ENCODE peak calls at places on chromosomes 11 and 22, in four cellular contexts. Y is NCI-H510A, A is fibroblast of pulmonary artery, I is bronchial epithelial cell. V is an unnamed sample.

GRCh38 chr11:37929100-37929649 is 1331.1 kb upstream of the RAG2 start:
- DNase-seq in Y (no peak), A (no peak), I (no peak), V (no peak)

GRCh38 chr22:36644333-36644757 is 59.2 kb downstream of the CACNG2 start:
- DNase-seq in Y (no peak), A (peak; percentile 96), I (peak; percentile 91), V (no peak)

GRCh38 chr11:65404210-65404609 is 17.8 kb downstream of the FRMD8 start:
- DNase-seq in Y (no peak), A (no peak), I (no peak), V (no peak)

GRCh38 chr22:40429481-40429880 is 59.1 kb downstream of the SGSM3 start:
- DNase-seq in Y (no peak), A (no peak), I (no peak), V (no peak)

GRCh38 chr22:44424867-44425351 is 73.1 kb downstream of the RTL6 start:
- DNase-seq in Y (no peak), A (no peak), I (no peak), V (no peak)

GRCh38 chr11:96284401-96284800 is 58.6 kb downstream of the MAML2 start:
- DNase-seq in Y (no peak), A (no peak), I (no peak), V (no peak)

GRCh38 chr11:78940500-78941225 is 366.0 kb upstream of the NARS2 start:
- DNase-seq in Y (peak; percentile 93), A (no peak), I (no peak), V (no peak)

GRCh38 chr11:14015711-14016110 is 53.2 kb downstream of the SPON1 start:
- DNase-seq in Y (no peak), A (peak; percentile 40), I (peak; percentile 74), V (no peak)

GRCh38 chr11:19241260-19242183 is 777 bp upstream of the E2F8 start:
- DNase-seq in Y (no peak), A (no peak), I (no peak), V (no peak)

GRCh38 chr11:123481647-123482046 is 51.6 kb downstream of the GRAMD1B start:
- DNase-seq in Y (no peak), A (no peak), I (no peak), V (no peak)

GRCh38 chr22:25062378-25063095 is 110.0 kb downstream of the KIAA1671 start:
- DNase-seq in Y (no peak), A (no peak), I (no peak), V (peak; percentile 53)

GRCh38 chr22:21866821-21867527 is 471 bp downstream of the MAPK1 start:
- DNase-seq in Y (no peak), A (no peak), I (no peak), V (peak; percentile 20)

GRCh38 chr22:44550666-44551491 is 52.8 kb upstream of the RTL6 start:
- DNase-seq in Y (no peak), A (peak; percentile 96), I (no peak), V (no peak)

GRCh38 chr11:117490911-117491310 is 163.3 kb downstream of the CEP164 start:
- DNase-seq in Y (no peak), A (no peak), I (no peak), V (no peak)

GRCh38 chr11:60349990-60350389 is 22.9 kb downstream of the MS4A6E start:
- DNase-seq in Y (no peak), A (no peak), I (no peak), V (no peak)

GRCh38 chr11:122038543-122038942 is 77.5 kb downstream of the BLID start:
- DNase-seq in Y (no peak), A (peak; percentile 85), I (peak; percentile 60), V (no peak)

GRCh38 chr11:12232819-12233601 is 122.6 kb downstream of the MICAL2 start:
- DNase-seq in Y (no peak), A (peak; percentile 94), I (peak; percentile 91), V (no peak)